ENCODE peak calls at places on chromosomes 3 and 15, in ten cellular contexts. S is H7; Z is stimulated activated CD4-positive, alpha-beta T cell treated with anti-CD3 and anti-CD28 coated beads, Interleukin-15, amount 100 ng/mL, for 1 hour; B is EL; G is breast epithelium; Q is AG08395; O is MG63; X is cardiac muscle cell; H is effector CD8-positive, alpha-beta T cell; C is KBM-7. M is an unnamed sample.
A peak's percentile ranks its signal among the peaks of the same experiment; 100 is the strongest.

GRCh38 chr15:71812966-71813722 is 2.8 kb downstream of the NR2E3 start:
- DNase-seq in Q (peak; percentile 31), G (no peak), Z (no peak), B (no peak), C (no peak), X (no peak), H (no peak), S (peak; percentile 39), O (no peak), M (no peak)

GRCh38 chr3:49296781-49297420 is 19.9 kb upstream of the C3orf62 start:
- DNase-seq in X (no peak), S (no peak), B (no peak), G (no peak), Z (no peak), O (no peak), C (no peak), Q (peak; percentile 14), H (no peak), M (peak; percentile 43)

GRCh38 chr15:98906712-98907083 is 100.9 kb downstream of the PGPEP1L start:
- DNase-seq in B (peak; percentile 36), X (peak; percentile 44), H (no peak), O (no peak), G (no peak), S (no peak), C (no peak), Q (no peak), Z (no peak), M (peak; percentile 71)

GRCh38 chr3:23697416-23697815 is 108.3 kb upstream of the UBE2E1 start:
- DNase-seq in G (no peak), C (no peak), Q (no peak), H (no peak), S (peak; percentile 54), B (no peak), O (no peak), Z (no peak), X (no peak), M (no peak)

GRCh38 chr15:40467260-40467615 is 3.5 kb upstream of the CHST14 start:
- DNase-seq in Z (no peak), B (no peak), O (no peak), S (no peak), G (no peak), C (no peak), H (no peak), Q (no peak), X (no peak), M (peak; percentile 61)

GRCh38 chr3:105527949-105528348 is 161.2 kb downstream of the ALCAM start:
- DNase-seq in H (no peak), X (no peak), B (peak; percentile 32), Z (no peak), S (no peak), Q (no peak), C (no peak), O (no peak), G (no peak), M (no peak)

GRCh38 chr3:168820748-168821445 is 725.2 kb upstream of the GOLIM4 start:
- DNase-seq in Z (no peak), S (no peak), C (no peak), H (no peak), G (no peak), Q (no peak), B (no peak), O (no peak), X (no peak), M (no peak)

GRCh38 chr15:42919794-42920280 is 741 bp downstream of the TTBK2 start:
- DNase-seq in B (peak; percentile 52), O (peak; percentile 10), S (peak; percentile 34), H (no peak), C (peak; percentile 53), X (peak; percentile 38), G (no peak), Q (peak; percentile 27), Z (no peak), M (no peak)

GRCh38 chr3:51953445-51953844 is 1.7 kb upstream of the GPR62 start:
- DNase-seq in B (peak; percentile 82), H (no peak), G (no peak), Z (no peak), Q (peak; percentile 50), X (peak; percentile 71), S (no peak), O (peak; percentile 18), C (peak; percentile 64), M (peak; percentile 5)

GRCh38 chr15:92820233-92821021 is 79.7 kb upstream of the CHD2 start:
- DNase-seq in O (peak; percentile 91), Q (peak; percentile 99), B (peak; percentile 90), C (peak; percentile 94), S (peak; percentile 98), G (peak; percentile 95), X (peak; percentile 94), H (peak; percentile 77), Z (peak; percentile 75), M (peak; percentile 97)

GRCh38 chr3:169232863-169233262 is 430.6 kb downstream of the MECOM start:
- DNase-seq in O (peak; percentile 72), Q (peak; percentile 12), Z (no peak), X (peak; percentile 68), H (no peak), G (no peak), B (peak; percentile 11), C (no peak), S (no peak), M (no peak)

GRCh38 chr3:30672959-30673358 is 66.6 kb downstream of the TGFBR2 start:
- DNase-seq in X (peak; percentile 47), O (peak; percentile 61), B (no peak), C (no peak), H (no peak), Z (no peak), G (no peak), S (no peak), Q (no peak), M (no peak)

GRCh38 chr15:77535845-77536244 is 96.9 kb downstream of the LINGO1 start:
- DNase-seq in Z (no peak), C (no peak), S (peak; percentile 62), X (no peak), B (no peak), H (no peak), Q (no peak), O (no peak), G (no peak), M (peak; percentile 15)

GRCh38 chr3:52128118-52128683 is 26.0 kb downstream of the POC1A start:
- DNase-seq in X (peak; percentile 80), H (no peak), Q (peak; percentile 47), C (peak; percentile 55), B (peak; percentile 69), O (no peak), G (no peak), S (peak; percentile 71), Z (no peak), M (no peak)

GRCh38 chr3:151210676-151211381 is 7.8 kb upstream of the GPR171 start:
- DNase-seq in Z (no peak), S (no peak), G (no peak), Q (no peak), B (no peak), X (peak; percentile 41), H (no peak), C (peak; percentile 34), O (no peak), M (no peak)

GRCh38 chr15:82750831-82751181 is 41.1 kb upstream of the AP3B2 start:
- DNase-seq in H (no peak), Z (no peak), O (peak; percentile 3), G (no peak), X (peak; percentile 9), Q (peak; percentile 4), S (no peak), C (no peak), B (no peak), M (no peak)

GRCh38 chr3:147656023-147656422 is 246.9 kb downstream of the ZIC1 start:
- DNase-seq in X (no peak), Q (no peak), Z (no peak), C (no peak), G (no peak), S (no peak), B (peak; percentile 29), O (no peak), H (no peak), M (no peak)

GRCh38 chr15:52183562-52184173 is 7.5 kb downstream of the GNB5 start:
- DNase-seq in Z (no peak), C (peak; percentile 33), B (peak; percentile 34), X (peak; percentile 54), O (no peak), Q (peak; percentile 35), S (peak; percentile 68), G (no peak), H (no peak), M (no peak)

GRCh38 chr15:41798607-41799487 is 24.6 kb downstream of the MAPKBP1 start:
- DNase-seq in C (no peak), O (peak; percentile 31), B (peak; percentile 58), Z (no peak), X (no peak), H (no peak), S (no peak), Q (peak; percentile 31), G (no peak), M (no peak)

GRCh38 chr3:39254806-39255449 is 24.9 kb downstream of the CX3CR1 start:
- DNase-seq in X (peak; percentile 20), Z (no peak), B (peak; percentile 52), G (no peak), O (no peak), H (no peak), S (no peak), C (no peak), Q (peak; percentile 62), M (no peak)

GRCh38 chr3:17820275-17820674 is 77.8 kb upstream of the TBC1D5 start:
- DNase-seq in G (no peak), O (no peak), Q (no peak), X (no peak), C (no peak), Z (no peak), H (no peak), B (no peak), S (no peak), M (no peak)

GRCh38 chr3:173839859-173840258 is 442.3 kb downstream of the NLGN1 start:
- DNase-seq in B (no peak), G (no peak), Q (no peak), Z (no peak), S (no peak), X (no peak), H (no peak), O (no peak), C (no peak), M (no peak)

GRCh38 chr3:13538520-13539284 is 10.2 kb upstream of the FBLN2 start:
- DNase-seq in H (no peak), O (peak; percentile 43), B (no peak), S (peak; percentile 67), Q (no peak), C (no peak), G (no peak), X (no peak), Z (no peak), M (no peak)

GRCh38 chr3:132232231-132232792 is 84.9 kb upstream of the ACP3 start:
- DNase-seq in B (no peak), G (no peak), O (no peak), Z (no peak), S (no peak), X (peak; percentile 19), C (no peak), H (no peak), Q (no peak), M (no peak)